ENCODE peak calls at places on chromosomes 13 and 19, in eight cellular contexts. One of them, this sample, is unnamed.

GRCh38 chr13:78601886-78602560 is 1.3 kb downstream of the POU4F1 start:
- DNase-seq in IMR-90: no peak
- DNase-seq in MM.1S: no peak
- DNase-seq in fibroblast of lung: no peak
- DNase-seq in astrocyte: no peak
- DNase-seq in adipocyte: no peak
- DNase-seq in PC-3: no peak
- DNase-seq in K562: no peak
- DNase-seq in this sample: no peak

GRCh38 chr13:35714588-35714987 is 238.1 kb upstream of the MAB21L1 start:
- DNase-seq in IMR-90: no peak
- DNase-seq in MM.1S: no peak
- DNase-seq in fibroblast of lung: no peak
- DNase-seq in astrocyte: no peak
- DNase-seq in adipocyte: peak; percentile 38
- DNase-seq in PC-3: no peak
- DNase-seq in K562: no peak
- DNase-seq in this sample: no peak

GRCh38 chr13:29763426-29764180 is 86.8 kb downstream of the UBL3 start:
- DNase-seq in IMR-90: no peak
- DNase-seq in MM.1S: no peak
- DNase-seq in fibroblast of lung: no peak
- DNase-seq in astrocyte: no peak
- DNase-seq in adipocyte: no peak
- DNase-seq in PC-3: peak; percentile 40
- DNase-seq in K562: no peak
- DNase-seq in this sample: no peak

GRCh38 chr19:46718157-46718933 is 1.4 kb upstream of the PRKD2 start:
- DNase-seq in IMR-90: no peak
- DNase-seq in MM.1S: peak; percentile 87
- DNase-seq in fibroblast of lung: no peak
- DNase-seq in astrocyte: no peak
- DNase-seq in adipocyte: peak; percentile 17
- DNase-seq in PC-3: no peak
- DNase-seq in K562: no peak
- DNase-seq in this sample: peak; percentile 79

GRCh38 chr13:93577105-93577504 is 350.5 kb downstream of the GPC6 start:
- DNase-seq in IMR-90: no peak
- DNase-seq in MM.1S: no peak
- DNase-seq in fibroblast of lung: no peak
- DNase-seq in astrocyte: no peak
- DNase-seq in adipocyte: no peak
- DNase-seq in PC-3: no peak
- DNase-seq in K562: no peak
- DNase-seq in this sample: no peak

GRCh38 chr13:55999709-56000108 is 1141.0 kb upstream of the PRR20A start:
- DNase-seq in IMR-90: no peak
- DNase-seq in MM.1S: no peak
- DNase-seq in fibroblast of lung: no peak
- DNase-seq in astrocyte: no peak
- DNase-seq in adipocyte: no peak
- DNase-seq in PC-3: no peak
- DNase-seq in K562: no peak
- DNase-seq in this sample: no peak

GRCh38 chr19:8481191-8481590 is 21.2 kb downstream of the PRAM1 start:
- DNase-seq in IMR-90: no peak
- DNase-seq in MM.1S: no peak
- DNase-seq in fibroblast of lung: no peak
- DNase-seq in astrocyte: no peak
- DNase-seq in adipocyte: no peak
- DNase-seq in PC-3: no peak
- DNase-seq in K562: no peak
- DNase-seq in this sample: no peak

GRCh38 chr19:40089462-40089861 is 1.3 kb downstream of the ZNF780A start:
- DNase-seq in IMR-90: peak; percentile 8
- DNase-seq in MM.1S: no peak
- DNase-seq in fibroblast of lung: peak; percentile 81
- DNase-seq in astrocyte: peak; percentile 80
- DNase-seq in adipocyte: peak; percentile 4
- DNase-seq in PC-3: no peak
- DNase-seq in K562: no peak
- DNase-seq in this sample: no peak

GRCh38 chr13:49869514-49869913 is 66.6 kb downstream of the SPRYD7 start:
- DNase-seq in IMR-90: peak; percentile 36
- DNase-seq in MM.1S: no peak
- DNase-seq in fibroblast of lung: peak; percentile 20
- DNase-seq in astrocyte: no peak
- DNase-seq in adipocyte: peak; percentile 44
- DNase-seq in PC-3: peak; percentile 15
- DNase-seq in K562: peak; percentile 23
- DNase-seq in this sample: peak; percentile 75

GRCh38 chr13:110835721-110836599 is 78.9 kb downstream of the ANKRD10 start:
- DNase-seq in IMR-90: no peak
- DNase-seq in MM.1S: no peak
- DNase-seq in fibroblast of lung: no peak
- DNase-seq in astrocyte: no peak
- DNase-seq in adipocyte: no peak
- DNase-seq in PC-3: no peak
- DNase-seq in K562: no peak
- DNase-seq in this sample: no peak

GRCh38 chr13:37656247-37656940 is 57.8 kb upstream of the POSTN start:
- DNase-seq in IMR-90: peak; percentile 99
- DNase-seq in MM.1S: no peak
- DNase-seq in fibroblast of lung: peak; percentile 99
- DNase-seq in astrocyte: peak; percentile 99
- DNase-seq in adipocyte: peak; percentile 80
- DNase-seq in PC-3: peak; percentile 88
- DNase-seq in K562: no peak
- DNase-seq in this sample: no peak

GRCh38 chr19:5147971-5148793 is 179.3 kb downstream of the KDM4B start:
- DNase-seq in IMR-90: no peak
- DNase-seq in MM.1S: no peak
- DNase-seq in fibroblast of lung: peak; percentile 12
- DNase-seq in astrocyte: no peak
- DNase-seq in adipocyte: no peak
- DNase-seq in PC-3: no peak
- DNase-seq in K562: no peak
- DNase-seq in this sample: no peak

GRCh38 chr13:45269204-45269603 is 68.4 kb upstream of the KCTD4 start:
- DNase-seq in IMR-90: peak; percentile 20
- DNase-seq in MM.1S: no peak
- DNase-seq in fibroblast of lung: peak; percentile 67
- DNase-seq in astrocyte: peak; percentile 45
- DNase-seq in adipocyte: no peak
- DNase-seq in PC-3: peak; percentile 44
- DNase-seq in K562: peak; percentile 14
- DNase-seq in this sample: peak; percentile 37

GRCh38 chr19:6066661-6067646 is 43.3 kb downstream of the RFX2 start:
- DNase-seq in IMR-90: peak; percentile 86
- DNase-seq in MM.1S: no peak
- DNase-seq in fibroblast of lung: peak; percentile 92
- DNase-seq in astrocyte: peak; percentile 88
- DNase-seq in adipocyte: peak; percentile 94
- DNase-seq in PC-3: peak; percentile 92
- DNase-seq in K562: peak; percentile 56
- DNase-seq in this sample: no peak

GRCh38 chr13:74290324-74290773 is 156.1 kb upstream of the KLF12 start:
- DNase-seq in IMR-90: peak; percentile 79
- DNase-seq in MM.1S: peak; percentile 91
- DNase-seq in fibroblast of lung: peak; percentile 99
- DNase-seq in astrocyte: peak; percentile 100
- DNase-seq in adipocyte: peak; percentile 81
- DNase-seq in PC-3: peak; percentile 49
- DNase-seq in K562: no peak
- DNase-seq in this sample: peak; percentile 97

GRCh38 chr19:13212759-13213330 is 62.6 kb downstream of the IER2 start:
- DNase-seq in IMR-90: peak; percentile 43
- DNase-seq in MM.1S: peak; percentile 43
- DNase-seq in fibroblast of lung: peak; percentile 28
- DNase-seq in astrocyte: no peak
- DNase-seq in adipocyte: peak; percentile 56
- DNase-seq in PC-3: peak; percentile 76
- DNase-seq in K562: peak; percentile 87
- DNase-seq in this sample: peak; percentile 87

GRCh38 chr19:52188822-52189744 is 769 bp upstream of the PPP2R1A start:
- DNase-seq in IMR-90: no peak
- DNase-seq in MM.1S: no peak
- DNase-seq in fibroblast of lung: no peak
- DNase-seq in astrocyte: no peak
- DNase-seq in adipocyte: peak; percentile 85
- DNase-seq in PC-3: no peak
- DNase-seq in K562: peak; percentile 92
- DNase-seq in this sample: peak; percentile 51

GRCh38 chr19:5621945-5622464 is 571 bp downstream of the SAFB2 start:
- DNase-seq in IMR-90: no peak
- DNase-seq in MM.1S: peak; percentile 17
- DNase-seq in fibroblast of lung: no peak
- DNase-seq in astrocyte: no peak
- DNase-seq in adipocyte: peak; percentile 41
- DNase-seq in PC-3: peak; percentile 42
- DNase-seq in K562: no peak
- DNase-seq in this sample: no peak

GRCh38 chr13:36124236-36124822 is 6.9 kb downstream of the DCLK1 start:
- DNase-seq in IMR-90: peak; percentile 4
- DNase-seq in MM.1S: no peak
- DNase-seq in fibroblast of lung: peak; percentile 80
- DNase-seq in astrocyte: peak; percentile 78
- DNase-seq in adipocyte: peak; percentile 88
- DNase-seq in PC-3: peak; percentile 73
- DNase-seq in K562: no peak
- DNase-seq in this sample: no peak

DNA sequence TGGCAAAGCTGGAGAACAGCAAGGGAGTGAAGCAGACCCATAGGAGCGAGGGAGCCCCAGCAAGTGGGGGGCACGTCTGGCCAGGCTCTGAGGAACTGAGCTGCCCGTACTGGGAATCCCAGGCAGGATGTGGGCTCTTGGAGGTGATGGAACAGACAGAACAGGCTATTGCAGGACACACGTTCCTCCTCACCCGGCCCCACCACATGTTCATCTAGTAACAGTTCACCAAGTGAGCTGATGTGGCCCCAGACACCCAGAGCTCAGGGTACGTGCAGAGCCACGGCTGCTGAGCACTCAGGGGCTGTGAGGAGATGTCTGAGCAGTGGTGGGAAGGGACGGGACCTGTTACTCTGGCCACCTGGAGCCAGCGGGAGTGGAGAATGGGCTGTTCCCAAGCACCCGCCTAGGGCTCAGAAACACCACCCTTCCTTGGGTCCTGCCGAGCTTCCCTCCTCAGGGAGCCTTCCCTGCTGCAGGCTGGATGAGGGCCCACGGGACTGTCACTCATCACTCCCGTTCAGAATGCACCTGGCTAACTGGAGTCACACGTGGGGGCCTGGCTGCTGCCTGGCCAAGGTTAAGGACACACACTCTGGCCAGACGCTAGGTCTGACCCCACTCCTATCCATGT is 18.4 kb downstream of the ELL start:
- DNase-seq in IMR-90: no peak
- DNase-seq in MM.1S: no peak
- DNase-seq in fibroblast of lung: no peak
- DNase-seq in astrocyte: no peak
- DNase-seq in adipocyte: no peak
- DNase-seq in PC-3: no peak
- DNase-seq in K562: no peak
- DNase-seq in this sample: no peak
- H3K4me1 ChIP-seq in IMR-90: peaks cover 29% of the 10 kb centered on the region
- H3K4me1 ChIP-seq in MM.1S: peaks cover 24% of the 10 kb centered on the region
- H3K4me1 ChIP-seq in fibroblast of lung: peaks cover 27% of the 10 kb centered on the region
- H3K4me1 ChIP-seq in astrocyte: peaks cover 16% of the 10 kb centered on the region
- H3K4me1 ChIP-seq in adipocyte: peaks cover 48% of the 10 kb centered on the region
- H3K4me1 ChIP-seq in PC-3: peaks cover 16% of the 10 kb centered on the region
- H3K4me1 ChIP-seq in K562: peaks cover 67% of the 10 kb centered on the region
- H3K4me1 ChIP-seq in this sample: peaks cover 55% of the 10 kb centered on the region

DNA sequence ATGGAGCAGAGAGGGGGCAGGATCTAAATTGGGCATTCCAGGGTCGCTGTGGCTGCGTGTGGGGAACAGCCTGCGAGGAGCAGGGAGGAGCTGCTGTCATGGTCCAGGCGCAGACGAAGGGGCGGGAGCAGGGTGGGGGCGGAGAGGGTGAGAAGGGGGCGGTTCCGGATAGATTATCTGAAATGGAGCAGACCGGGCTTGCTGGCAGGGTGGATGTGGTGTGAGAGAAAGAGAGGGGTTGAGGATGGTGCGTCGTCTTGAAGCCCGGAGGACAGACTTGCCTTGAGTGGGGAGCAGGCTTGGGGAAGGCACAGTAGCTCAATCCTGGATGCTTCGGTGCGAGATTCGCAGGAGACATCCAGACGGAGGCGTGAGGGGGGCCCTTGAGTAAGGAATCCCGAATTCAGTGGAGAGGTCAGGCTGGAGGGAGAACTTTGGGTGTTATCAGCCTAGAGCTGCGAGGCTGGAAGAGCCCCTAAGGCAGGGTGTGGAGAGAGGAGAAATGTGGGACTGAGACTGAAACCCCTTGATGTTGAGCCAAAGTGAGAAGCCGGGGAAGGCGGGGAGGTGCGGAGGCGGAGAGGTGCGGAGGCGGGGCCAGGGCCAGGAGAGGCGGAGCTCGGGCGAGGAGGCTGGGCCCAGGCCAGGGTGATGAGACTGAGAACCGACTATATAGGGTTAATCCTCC is 40.7 kb downstream of the DPF1 start:
- DNase-seq in IMR-90: no peak
- DNase-seq in MM.1S: no peak
- DNase-seq in fibroblast of lung: no peak
- DNase-seq in astrocyte: no peak
- DNase-seq in adipocyte: no peak
- DNase-seq in PC-3: no peak
- DNase-seq in K562: peak; percentile 88
- DNase-seq in this sample: no peak
- H3K9ac ChIP-seq in IMR-90: no peak overlapping the region
- H3K9ac ChIP-seq in MM.1S: no peak overlapping the region
- H3K9ac ChIP-seq in fibroblast of lung: peak overlapping the region; percentile 36
- H3K9ac ChIP-seq in astrocyte: no peak overlapping the region
- H3K9ac ChIP-seq in adipocyte: no peak overlapping the region
- H3K9ac ChIP-seq in PC-3: no peak overlapping the region
- H3K9ac ChIP-seq in K562: no peak overlapping the region
- H3K9ac ChIP-seq in this sample: no peak overlapping the region

GRCh38 chr19:16208064-16208759 is 10.5 kb downstream of the AP1M1 start:
- DNase-seq in IMR-90: no peak
- DNase-seq in MM.1S: no peak
- DNase-seq in fibroblast of lung: no peak
- DNase-seq in astrocyte: no peak
- DNase-seq in adipocyte: no peak
- DNase-seq in PC-3: no peak
- DNase-seq in K562: no peak
- DNase-seq in this sample: no peak
- H3K36me3 ChIP-seq in IMR-90: peaks cover 65% of the 10 kb centered on the region
- H3K36me3 ChIP-seq in MM.1S: no peaks in the 10 kb centered on the region
- H3K36me3 ChIP-seq in fibroblast of lung: peaks cover 44% of the 10 kb centered on the region
- H3K36me3 ChIP-seq in astrocyte: peaks cover 32% of the 10 kb centered on the region
- H3K36me3 ChIP-seq in adipocyte: peaks cover 86% of the 10 kb centered on the region
- H3K36me3 ChIP-seq in PC-3: peaks cover 8% of the 10 kb centered on the region
- H3K36me3 ChIP-seq in K562: peaks cover 32% of the 10 kb centered on the region
- H3K36me3 ChIP-seq in this sample: peaks cover 23% of the 10 kb centered on the region

GRCh38 chr19:28425431-28425931 is 787.5 kb downstream of the UQCRFS1 start:
- DNase-seq in IMR-90: no peak
- DNase-seq in MM.1S: no peak
- DNase-seq in fibroblast of lung: peak; percentile 90
- DNase-seq in astrocyte: peak; percentile 91
- DNase-seq in adipocyte: no peak
- DNase-seq in PC-3: no peak
- DNase-seq in K562: no peak
- DNase-seq in this sample: no peak
- H3K4me1 ChIP-seq in IMR-90: no peaks in the 10 kb centered on the region
- H3K4me1 ChIP-seq in MM.1S: peaks cover 6% of the 10 kb centered on the region
- H3K4me1 ChIP-seq in fibroblast of lung: no peaks in the 10 kb centered on the region
- H3K4me1 ChIP-seq in astrocyte: peaks cover 20% of the 10 kb centered on the region
- H3K4me1 ChIP-seq in adipocyte: no peaks in the 10 kb centered on the region
- H3K4me1 ChIP-seq in PC-3: no peaks in the 10 kb centered on the region
- H3K4me1 ChIP-seq in K562: no peaks in the 10 kb centered on the region
- H3K4me1 ChIP-seq in this sample: no peaks in the 10 kb centered on the region